ENCODE peak calls at places on chromosomes 7 and 10, in six cellular contexts. G is retinal pigment epithelial cell, X is stomach, J is mucosa of descending colon, Y is PC-3, S is PC-9. E is an unnamed sample.
A peak's percentile ranks its signal among the peaks of the same experiment; 100 is the strongest.

GRCh38 chr7:26618898-26619297 is 245.5 kb downstream of the SKAP2 start:
- DNase-seq in G (no peak), X (no peak), S (no peak), J (no peak), Y (no peak), E (no peak)

GRCh38 chr10:125866421-125867029 is 14.6 kb downstream of the DHX32 start:
- DNase-seq in G (no peak), X (peak; percentile 52), Y (no peak), S (no peak), J (no peak), E (no peak)

GRCh38 chr10:12531305-12531738 is 182.0 kb downstream of the CAMK1D start:
- DNase-seq in G (no peak), S (no peak), X (no peak), Y (no peak), J (peak; percentile 17), E (no peak)

GRCh38 chr7:94295805-94296204 is 98.9 kb upstream of the COL1A2 start:
- DNase-seq in S (no peak), G (no peak), J (no peak), Y (peak; percentile 63), X (no peak), E (no peak)

GRCh38 chr10:93498196-93498595 is 1.8 kb downstream of the CEP55 start:
- DNase-seq in S (no peak), Y (no peak), G (no peak), J (no peak), X (no peak), E (no peak)

GRCh38 chr7:40760997-40761396 is 626.2 kb downstream of the SUGCT start:
- DNase-seq in Y (no peak), X (no peak), G (no peak), J (no peak), S (no peak), E (no peak)

GRCh38 chr7:35749548-35749947 is 51.3 kb upstream of the SEPTIN7 start:
- DNase-seq in X (no peak), J (no peak), S (no peak), G (no peak), Y (no peak), E (peak; percentile 72)

GRCh38 chr10:99661370-99661749 is 2.1 kb downstream of the ENTPD7 start:
- DNase-seq in Y (peak; percentile 89), G (no peak), J (no peak), X (no peak), S (peak; percentile 9), E (no peak)

GRCh38 chr7:519974-520458 is 370 bp upstream of the PDGFA start:
- DNase-seq in J (peak; percentile 44), S (peak; percentile 73), G (no peak), X (peak; percentile 63), Y (peak; percentile 57), E (peak; percentile 87)

GRCh38 chr10:49161411-49161997 is 26.7 kb downstream of the TMEM273 start:
- DNase-seq in G (no peak), Y (peak; percentile 88), S (no peak), X (no peak), J (no peak), E (no peak)

GRCh38 chr7:130154501-130155317 is 50.5 kb downstream of the TMEM209 start:
- DNase-seq in X (peak; percentile 78), G (no peak), J (no peak), Y (peak; percentile 19), S (no peak), E (peak; percentile 83)

GRCh38 chr7:13988765-13989137 is 715 bp downstream of the ETV1 start:
- DNase-seq in S (no peak), Y (peak; percentile 40), X (no peak), J (no peak), G (no peak), E (no peak)

GRCh38 chr10:116970050-116970449 is 34.9 kb downstream of the SHTN1 start:
- DNase-seq in X (no peak), Y (no peak), S (no peak), J (no peak), G (no peak), E (no peak)

GRCh38 chr10:90930070-90930837 is 9.4 kb upstream of the ANKRD1 start:
- DNase-seq in S (peak; percentile 64), G (peak; percentile 95), Y (peak; percentile 84), J (no peak), X (no peak), E (peak; percentile 73)

GRCh38 chr10:19048901-19049300 is 300 bp downstream of the MALRD1 start:
- DNase-seq in G (no peak), X (no peak), Y (no peak), J (no peak), S (no peak), E (no peak)

GRCh38 chr7:43454936-43455518 is 127.9 kb upstream of the STK17A start:
- DNase-seq in X (no peak), G (peak; percentile 13), S (no peak), J (no peak), Y (peak; percentile 66), E (no peak)

GRCh38 chr7:81150951-81151361 is 232.1 kb upstream of the SEMA3C start:
- DNase-seq in X (no peak), J (no peak), Y (no peak), G (peak; percentile 68), S (no peak), E (no peak)

GRCh38 chr7:47039899-47040298 is 542.0 kb downstream of the TNS3 start:
- DNase-seq in G (no peak), S (no peak), X (no peak), J (no peak), Y (peak; percentile 24), E (no peak)
- H3K4me3 ChIP-seq in G (no peak overlapping the region), S (no peak overlapping the region), X (no peak overlapping the region), J (no peak overlapping the region), Y (no peak overlapping the region), E (no peak overlapping the region)

GRCh38 chr7:121384159-121384745 is 11.9 kb downstream of the FAM3C start:
- DNase-seq in S (no peak), X (peak; percentile 66), J (no peak), G (no peak), Y (no peak), E (no peak)

GRCh38 chr7:121385056-121385799 is 10.9 kb downstream of the FAM3C start:
- DNase-seq in J (no peak), Y (peak; percentile 42), S (no peak), X (no peak), G (no peak), E (no peak)

GRCh38 chr7:121383235-121383634 is 12.9 kb downstream of the FAM3C start:
- DNase-seq in X (no peak), Y (no peak), S (no peak), G (no peak), J (no peak), E (no peak)

GRCh38 chr7:121379930-121380329 is 16.2 kb downstream of the FAM3C start:
- DNase-seq in J (no peak), X (no peak), S (no peak), G (no peak), Y (no peak), E (no peak)

GRCh38 chr7:121382479-121382878 is 13.6 kb downstream of the FAM3C start:
- DNase-seq in S (no peak), J (no peak), X (no peak), Y (no peak), G (no peak), E (no peak)
- TF ChIP-seq CTCF in S (no peak), J (no peak), X (no peak), Y (no peak), G (no peak), E (no peak)

DNA sequence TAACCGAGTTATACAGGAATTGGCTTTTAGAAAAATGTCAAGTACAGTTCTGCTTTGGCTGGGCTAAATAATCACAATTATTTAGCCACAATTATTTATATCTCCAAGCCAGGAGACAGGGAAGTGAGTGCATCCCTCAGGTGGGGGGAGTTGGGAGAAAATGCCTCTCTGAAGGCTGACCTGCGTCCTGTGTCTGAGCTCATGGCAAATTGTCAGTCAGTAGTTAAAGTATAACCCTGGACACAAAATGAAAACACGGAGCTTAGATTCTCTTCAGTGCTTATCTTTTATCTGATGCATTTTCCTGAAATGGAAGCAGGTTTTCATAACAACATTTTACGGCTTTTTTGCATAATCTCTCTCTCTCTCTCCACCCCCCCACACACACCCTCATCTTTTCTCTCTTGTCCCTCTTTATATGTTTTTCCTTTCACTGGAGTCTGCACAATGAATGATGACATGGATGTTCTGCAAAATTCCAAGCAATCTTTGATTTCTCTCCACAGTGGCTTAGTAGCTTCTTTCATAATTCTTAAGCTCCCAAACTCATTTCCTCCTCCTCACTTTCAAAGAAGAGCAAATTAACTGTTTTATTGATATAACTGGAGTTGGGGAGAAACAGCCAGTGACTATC is 521.5 kb upstream of the GHITM start:
- DNase-seq in S (no peak), J (no peak), G (no peak), Y (no peak), X (no peak), E (no peak)
- H3K4me3 ChIP-seq in S (no peak overlapping the region), J (no peak overlapping the region), G (no peak overlapping the region), Y (no peak overlapping the region), X (no peak overlapping the region), E (peak overlapping the region; percentile 25)

GRCh38 chr10:29131952-29132820 is 156.7 kb upstream of the LYZL1 start:
- DNase-seq in J (no peak), S (no peak), Y (peak; percentile 56), X (no peak), G (no peak), E (no peak)

GRCh38 chr10:29136401-29136800 is 152.5 kb upstream of the LYZL1 start:
- DNase-seq in S (no peak), Y (no peak), J (no peak), X (no peak), G (no peak), E (no peak)

GRCh38 chr10:29135318-29135717 is 153.6 kb upstream of the LYZL1 start:
- DNase-seq in G (no peak), X (no peak), Y (no peak), J (no peak), S (no peak), E (no peak)

GRCh38 chr10:29130190-29130673 is 158.6 kb upstream of the LYZL1 start:
- DNase-seq in X (no peak), J (peak; percentile 17), G (no peak), S (peak; percentile 16), Y (peak; percentile 57), E (no peak)

DNA sequence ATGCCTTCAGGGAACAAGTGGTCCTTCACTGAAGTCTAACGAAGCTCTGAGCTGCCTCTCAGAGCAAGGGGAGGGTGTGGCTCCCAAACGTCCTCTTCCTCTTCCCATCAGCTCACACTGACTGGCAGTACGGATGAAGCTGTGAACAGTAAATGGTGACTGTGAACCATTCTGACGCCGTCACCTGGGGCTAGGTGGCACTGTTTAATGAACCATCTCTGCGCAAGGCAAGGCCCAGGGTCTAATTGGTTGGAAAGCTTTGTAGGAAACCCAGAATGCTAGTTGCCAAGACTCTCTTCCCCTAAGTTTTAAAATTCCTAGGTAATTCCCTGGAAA is 156.1 kb upstream of the LYZL1 start:
- DNase-seq in G (no peak), X (no peak), J (no peak), S (no peak), Y (no peak), E (no peak)
- TF ChIP-seq CTCF in G (no peak), X (no peak), J (no peak), S (no peak), Y (no peak), E (no peak)